ENCODE peak calls at places on chromosomes 4 and X, in seven cellular contexts. U, Y, R, V, S, Q and K are unnamed samples.

GRCh38 chr4:20252656-20253271 is 1.1 kb downstream of the SLIT2 start:
- DNase-seq in U (peak), V (peak), Y (no peak), R (peak), Q (peak), S (peak), K (peak)

GRCh38 chr4:129929052-129929451 is 833.1 kb downstream of the C4orf33 start:
- DNase-seq in U (no peak), R (peak), Q (no peak), S (no peak), V (peak), Y (peak), K (no peak)

GRCh38 chr4:104490096-104490769 is 4.5 kb downstream of the CXXC4 start:
- DNase-seq in V (no peak), Y (no peak), S (no peak), Q (no peak), R (peak), U (no peak), K (peak)

GRCh38 chr4:152090543-152090942 is 329.7 kb upstream of the GATB start:
- DNase-seq in Y (no peak), R (peak), U (no peak), Q (no peak), V (no peak), S (no peak), K (no peak)

GRCh38 chrX:10190367-10190766 is 33.6 kb downstream of the CLCN4 start:
- DNase-seq in V (peak), Q (peak), R (peak), U (no peak), Y (peak), S (no peak), K (no peak)

GRCh38 chr4:52051615-52052474 is 741 bp downstream of the SPATA18 start:
- DNase-seq in S (peak), R (peak), Q (peak), V (peak), U (peak), Y (peak), K (peak)

GRCh38 chr4:90071289-90072235 is 55.6 kb upstream of the CCSER1 start:
- DNase-seq in R (no peak), Y (no peak), V (no peak), U (no peak), Q (no peak), S (no peak), K (no peak)

GRCh38 chrX:100745806-100746537 is 14.1 kb upstream of the SYTL4 start:
- DNase-seq in Y (no peak), S (no peak), R (peak), U (peak), V (no peak), Q (no peak), K (peak)

GRCh38 chr4:102535398-102536082 is 34.4 kb downstream of the NFKB1 start:
- DNase-seq in V (no peak), Q (no peak), U (no peak), S (no peak), Y (no peak), R (peak), K (no peak)

GRCh38 chrX:39613508-39613921 is 484.2 kb downstream of the BCOR start:
- DNase-seq in R (peak), Q (no peak), V (no peak), Y (peak), S (peak), U (peak), K (peak)